ENCODE peak calls at places on chromosomes 2 and 18, in ten cellular contexts. O is uterus, S is gastrocnemius medialis, D is AG10803, A is AG04450, T is lower lobe of right lung, W is IMR-90, I is PC-9, Y is BE2C, U is NB4. P is an unnamed sample.

GRCh38 chr18:50374170-50374752 is 585 bp upstream of the SKA1 start:
- DNase-seq in O (no peak), S (no peak), D (no peak), A (no peak), T (no peak), W (no peak), I (no peak), Y (no peak), U (no peak), P (no peak)

GRCh38 chr2:121527009-121527682 is 3.5 kb upstream of the RNU4ATAC start:
- DNase-seq in O (no peak), S (no peak), D (no peak), A (no peak), T (no peak), W (peak; percentile 29), I (no peak), Y (no peak), U (no peak), P (no peak)

GRCh38 chr18:63590368-63590767 is 3.2 kb downstream of the SERPINB13 start:
- DNase-seq in O (no peak), S (no peak), D (peak; percentile 15), A (no peak), T (peak; percentile 65), W (no peak), I (no peak), Y (no peak), U (peak; percentile 97), P (no peak)

GRCh38 chr18:32310119-32310518 is 120.3 kb downstream of the MEP1B start:
- DNase-seq in O (no peak), S (no peak), D (peak; percentile 32), A (peak; percentile 61), T (no peak), W (peak; percentile 89), I (no peak), Y (no peak), U (peak; percentile 8), P (no peak)

GRCh38 chr2:238859636-238860347 is 11.9 kb downstream of the TWIST2 start:
- DNase-seq in O (no peak), S (no peak), D (no peak), A (no peak), T (no peak), W (no peak), I (no peak), Y (no peak), U (no peak), P (no peak)

GRCh38 chr2:142065156-142065555 is 65.7 kb downstream of the LRP1B start:
- DNase-seq in O (no peak), S (no peak), D (no peak), A (no peak), T (no peak), W (no peak), I (no peak), Y (no peak), U (no peak), P (no peak)

GRCh38 chr2:24409700-24410556 is 49.6 kb upstream of the ITSN2 start:
- DNase-seq in O (no peak), S (peak; percentile 38), D (peak; percentile 71), A (peak; percentile 43), T (no peak), W (peak; percentile 74), I (peak; percentile 38), Y (peak; percentile 29), U (peak; percentile 76), P (no peak)

GRCh38 chr2:9631976-9632700 is 1.3 kb upstream of the YWHAQ start:
- DNase-seq in O (no peak), S (no peak), D (no peak), A (no peak), T (no peak), W (no peak), I (no peak), Y (no peak), U (no peak), P (no peak)

GRCh38 chr2:70144443-70145167 is 46.2 kb downstream of the C2orf42 start:
- DNase-seq in O (no peak), S (no peak), D (no peak), A (no peak), T (peak; percentile 30), W (no peak), I (no peak), Y (no peak), U (no peak), P (no peak)

GRCh38 chr2:70141754-70142589 is 48.8 kb downstream of the C2orf42 start:
- DNase-seq in O (no peak), S (peak; percentile 89), D (peak; percentile 47), A (no peak), T (peak; percentile 89), W (peak; percentile 38), I (peak; percentile 81), Y (no peak), U (no peak), P (no peak)

GRCh38 chr2:70142590-70143313 is 48.1 kb downstream of the C2orf42 start:
- DNase-seq in O (peak; percentile 100), S (peak; percentile 99), D (peak; percentile 98), A (peak; percentile 99), T (peak; percentile 100), W (peak; percentile 99), I (peak; percentile 99), Y (peak; percentile 96), U (peak; percentile 100), P (peak; percentile 89)

GRCh38 chr2:70143314-70144150 is 47.3 kb downstream of the C2orf42 start:
- DNase-seq in O (peak; percentile 54), S (peak; percentile 75), D (peak; percentile 43), A (no peak), T (peak; percentile 52), W (peak; percentile 52), I (peak; percentile 58), Y (peak; percentile 47), U (peak; percentile 69), P (no peak)

GRCh38 chr2:70140978-70141753 is 49.7 kb downstream of the C2orf42 start:
- DNase-seq in O (peak; percentile 49), S (peak; percentile 74), D (peak; percentile 49), A (no peak), T (peak; percentile 69), W (peak; percentile 53), I (peak; percentile 86), Y (peak; percentile 24), U (peak; percentile 83), P (no peak)
- TF ChIP-seq CTCF in O (no peak), S (peak; percentile 58), D (peak; percentile 32), A (peak; percentile 26), T (peak; percentile 42), W (no peak), I (peak; percentile 77), Y (peak; percentile 32), U (peak; percentile 53), P (peak; percentile 15)

GRCh38 chr2:172080641-172081230 is 4.6 kb upstream of the DLX1 start:
- DNase-seq in O (no peak), S (no peak), D (no peak), A (no peak), T (no peak), W (no peak), I (no peak), Y (no peak), U (no peak), P (no peak)

GRCh38 chr2:172083725-172084483 is 1.4 kb upstream of the DLX1 start:
- DNase-seq in O (no peak), S (no peak), D (no peak), A (no peak), T (no peak), W (no peak), I (no peak), Y (no peak), U (peak; percentile 74), P (no peak)

GRCh38 chr2:172081248-172082022 is 3.9 kb upstream of the DLX1 start:
- DNase-seq in O (no peak), S (no peak), D (no peak), A (no peak), T (no peak), W (no peak), I (no peak), Y (no peak), U (no peak), P (no peak)

GRCh38 chr2:172082944-172083718 is 2.2 kb upstream of the DLX1 start:
- DNase-seq in O (no peak), S (no peak), D (no peak), A (no peak), T (no peak), W (no peak), I (no peak), Y (no peak), U (peak; percentile 37), P (no peak)

DNA sequence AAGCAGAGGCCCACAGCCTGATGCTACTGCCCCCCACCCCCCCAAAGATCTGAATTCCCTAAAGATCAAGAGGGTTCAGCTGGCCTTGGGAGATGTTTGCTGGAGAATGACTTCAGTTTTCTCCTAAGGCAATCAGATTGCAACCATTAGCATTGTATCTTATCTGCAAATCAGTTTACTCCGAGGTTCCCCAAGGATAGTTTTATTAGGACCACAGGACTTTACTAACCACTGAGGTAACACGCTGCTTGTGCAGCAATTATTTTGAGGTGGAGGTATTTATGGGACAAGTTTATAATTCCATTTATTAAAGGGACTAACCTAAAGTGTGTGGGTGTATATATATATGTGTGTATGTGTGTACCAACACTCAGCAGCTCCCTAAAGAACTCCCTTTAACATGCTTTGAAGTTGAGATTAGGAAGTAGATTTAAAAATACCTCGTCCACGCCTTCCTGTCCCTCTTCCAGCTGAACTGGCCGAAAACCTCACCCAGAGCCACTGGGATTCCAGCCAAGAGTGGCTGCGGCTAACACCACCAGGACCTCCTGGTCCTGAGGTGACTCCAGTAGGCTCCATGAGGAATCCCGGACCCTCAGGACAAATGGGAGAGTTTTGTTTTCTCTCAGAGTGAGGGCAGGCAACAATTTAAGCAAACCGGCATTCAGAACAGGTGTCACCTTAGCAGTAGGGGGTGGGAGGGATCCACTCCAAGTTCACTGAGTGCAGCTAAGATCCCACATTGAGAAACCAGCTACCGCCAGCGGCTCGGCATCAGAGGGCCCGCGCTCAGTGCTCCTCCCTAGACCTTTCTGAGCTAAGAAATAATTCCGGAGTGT is 3.0 kb upstream of the DLX1 start:
- DNase-seq in O (no peak), S (no peak), D (no peak), A (no peak), T (no peak), W (no peak), I (no peak), Y (no peak), U (peak; percentile 41), P (no peak)
- H3K4me3 ChIP-seq in O (no peak overlapping the region), S (peak overlapping the region; percentile 28), D (peak overlapping the region; percentile 67), A (no peak overlapping the region), T (no peak overlapping the region), W (no peak overlapping the region), I (no peak overlapping the region), Y (no peak overlapping the region), U (no peak overlapping the region), P (no peak overlapping the region)

DNA sequence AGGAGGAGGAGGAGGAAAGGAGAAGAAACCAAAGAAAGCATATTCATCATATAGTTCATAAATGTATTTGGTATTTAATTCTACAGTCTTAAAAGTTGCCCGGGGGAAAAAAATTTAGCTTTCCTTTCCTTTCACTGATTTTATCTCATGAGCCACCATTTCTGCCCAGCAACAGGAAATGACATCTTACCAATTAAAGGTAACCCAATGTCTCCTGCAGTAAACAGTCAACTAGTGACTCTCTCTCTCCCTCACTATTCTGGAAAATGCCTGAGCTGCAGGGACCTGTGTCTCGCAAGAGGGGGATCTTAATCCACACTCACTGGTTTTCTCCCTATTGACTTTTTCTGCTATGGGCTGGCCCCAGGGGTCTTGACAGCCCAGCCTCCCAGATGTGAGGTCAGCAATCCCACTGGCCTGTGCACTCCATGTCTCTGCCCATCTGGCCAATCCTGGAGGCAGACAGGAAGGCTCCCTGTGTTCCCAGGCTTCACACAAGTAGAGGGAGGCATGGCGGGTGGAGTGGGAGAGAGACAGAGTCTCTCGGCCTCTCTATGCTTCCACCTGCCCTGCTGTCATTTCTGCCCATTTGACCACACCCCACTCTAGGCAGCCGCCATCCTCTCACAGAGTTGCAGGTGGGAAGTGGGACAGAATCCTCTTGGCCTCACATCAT is 85.4 kb upstream of the CABLES1 start:
- DNase-seq in O (no peak), S (no peak), D (no peak), A (no peak), T (no peak), W (no peak), I (no peak), Y (no peak), U (peak; percentile 6), P (no peak)
- TF ChIP-seq CTCF in O (no peak), S (no peak), D (no peak), A (no peak), T (no peak), W (no peak), I (no peak), Y (no peak), U (no peak), P (no peak)

DNA sequence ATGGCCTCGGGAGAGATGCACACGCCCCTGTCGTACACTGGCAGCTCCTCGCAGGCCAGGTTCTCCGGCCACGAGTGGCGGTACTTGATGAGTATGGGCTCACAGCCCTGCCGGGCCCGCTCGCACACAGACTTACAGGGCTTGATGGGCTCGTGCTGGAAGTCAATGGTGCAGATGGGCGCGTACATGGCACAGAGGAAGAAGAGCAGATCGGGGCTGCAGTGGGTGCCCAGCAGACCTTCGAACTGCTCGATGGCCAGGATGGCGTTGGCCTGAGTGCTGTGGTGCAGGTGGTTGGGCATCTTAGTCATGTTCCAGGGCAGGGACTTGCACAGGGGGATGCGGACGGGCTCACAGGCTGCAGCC is 359 bp downstream of the FRZB start:
- DNase-seq in O (peak; percentile 29), S (peak; percentile 28), D (no peak), A (no peak), T (no peak), W (no peak), I (no peak), Y (peak; percentile 26), U (no peak), P (no peak)
- H3K4me3 ChIP-seq in O (peak overlapping the region; percentile 42), S (peak overlapping the region; percentile 74), D (peak overlapping the region; percentile 60), A (peak overlapping the region; percentile 59), T (peak overlapping the region; percentile 51), W (peak overlapping the region; percentile 48), I (no peak overlapping the region), Y (peak overlapping the region; percentile 80), U (no peak overlapping the region), P (peak overlapping the region; percentile 44)